ENCODE peak calls at places on chromosomes 13 and 19, in ten cellular contexts. J is transverse colon; Z is thyroid gland; M is GM03348; N is central memory CD4-positive, alpha-beta T cell; A is activated CD4-positive, alpha-beta T cell treated with anti-CD3 and anti-CD28 coated beads, Interleukin-2, amount 50 U/mL, for 24 hours; O is activated CD4-positive, CD25-positive, alpha-beta regulatory T cell treated with anti-CD3 and anti-CD28 coated beads, Interleukin-2, amount 50 U/mL, for 72 hours; X is colonic mucosa; Q is heart right ventricle; Y is neural progenitor cell. G is an unnamed sample.

GRCh38 chr19:658916-659839 is 3.8 kb downstream of the RNF126 start:
- DNase-seq in J (peak; percentile 54), Z (no peak), M (peak; percentile 93), N (peak; percentile 66), A (no peak), O (no peak), X (no peak), Q (peak; percentile 66), Y (no peak), G (peak; percentile 39)

GRCh38 chr19:51440846-51441409 is 17.3 kb downstream of the SIGLEC8 start:
- DNase-seq in J (no peak), Z (no peak), M (no peak), N (no peak), A (peak; percentile 70), O (peak; percentile 58), X (no peak), Q (no peak), Y (no peak), G (no peak)

GRCh38 chr13:98370261-98370660 is 193.2 kb upstream of the RNF113B start:
- DNase-seq in J (no peak), Z (no peak), M (no peak), N (no peak), A (no peak), O (no peak), X (no peak), Q (no peak), Y (no peak), G (no peak)

GRCh38 chr19:4575267-4575793 is 15.8 kb upstream of the SEMA6B start:
- DNase-seq in J (no peak), Z (peak; percentile 17), M (peak; percentile 95), N (no peak), A (no peak), O (no peak), X (no peak), Q (peak; percentile 70), Y (peak; percentile 36), G (no peak)

GRCh38 chr19:6088677-6089063 is 21.6 kb downstream of the RFX2 start:
- DNase-seq in J (no peak), Z (no peak), M (peak; percentile 20), N (no peak), A (no peak), O (no peak), X (no peak), Q (no peak), Y (no peak), G (no peak)

GRCh38 chr19:28827382-28827781 is 385.6 kb downstream of the UQCRFS1 start:
- DNase-seq in J (no peak), Z (no peak), M (no peak), N (no peak), A (no peak), O (no peak), X (no peak), Q (no peak), Y (no peak), G (no peak)

GRCh38 chr13:51643882-51644281 is 59.6 kb downstream of the WDFY2 start:
- DNase-seq in J (no peak), Z (no peak), M (peak; percentile 80), N (no peak), A (no peak), O (no peak), X (no peak), Q (no peak), Y (no peak), G (no peak)

GRCh38 chr13:33874871-33875270 is 56.9 kb downstream of the RFC3 start:
- DNase-seq in J (no peak), Z (no peak), M (no peak), N (no peak), A (no peak), O (no peak), X (no peak), Q (no peak), Y (no peak), G (no peak)

GRCh38 chr19:35773020-35773809 is 2.1 kb upstream of the ARHGAP33 start:
- DNase-seq in J (no peak), Z (no peak), M (no peak), N (no peak), A (no peak), O (no peak), X (no peak), Q (no peak), Y (no peak), G (no peak)

GRCh38 chr13:25249001-25249543 is 38.2 kb downstream of the MTMR6 start:
- DNase-seq in J (no peak), Z (no peak), M (peak; percentile 39), N (no peak), A (no peak), O (no peak), X (no peak), Q (no peak), Y (peak; percentile 53), G (no peak)

GRCh38 chr19:49855277-49855675 is 4.3 kb downstream of the PTOV1 start:
- DNase-seq in J (no peak), Z (no peak), M (no peak), N (no peak), A (no peak), O (no peak), X (no peak), Q (no peak), Y (no peak), G (no peak)

GRCh38 chr13:72839831-72840426 is 58.0 kb downstream of the PIBF1 start:
- DNase-seq in J (peak; percentile 79), Z (peak; percentile 65), M (peak; percentile 68), N (peak; percentile 7), A (peak; percentile 14), O (no peak), X (peak; percentile 78), Q (no peak), Y (peak; percentile 63), G (peak; percentile 72)